ENCODE peak calls at places on chromosomes 7 and 10, in nine cellular contexts. One of them, this sample, is unnamed.

GRCh38 chr10:13102002-13102794 is 2.2 kb downstream of the OPTN start:
- DNase-seq in hepatocyte: peak
- DNase-seq in H7: no peak
- DNase-seq in spleen: no peak
- DNase-seq in lung: no peak
- DNase-seq in fibroblast of the aortic adventitia: peak
- DNase-seq in AG04450: no peak
- DNase-seq in retinal pigment epithelial cell: no peak
- DNase-seq in GM23338: no peak
- DNase-seq in this sample: no peak

GRCh38 chr10:69911571-69912528 is 110.1 kb downstream of the COL13A1 start:
- DNase-seq in spleen: no peak
- DNase-seq in fibroblast of the aortic adventitia: peak
- DNase-seq in hepatocyte: no peak
- DNase-seq in H7: no peak
- DNase-seq in lung: no peak
- DNase-seq in retinal pigment epithelial cell: no peak
- DNase-seq in AG04450: no peak
- DNase-seq in GM23338: peak
- DNase-seq in this sample: no peak

GRCh38 chr10:6473430-6473829 is 106.6 kb downstream of the PRKCQ start:
- DNase-seq in GM23338: no peak
- DNase-seq in retinal pigment epithelial cell: no peak
- DNase-seq in H7: no peak
- DNase-seq in spleen: no peak
- DNase-seq in hepatocyte: no peak
- DNase-seq in lung: no peak
- DNase-seq in fibroblast of the aortic adventitia: no peak
- DNase-seq in AG04450: no peak
- DNase-seq in this sample: peak

GRCh38 chr7:18565337-18565736 is 69.8 kb downstream of the HDAC9 start:
- DNase-seq in spleen: no peak
- DNase-seq in fibroblast of the aortic adventitia: no peak
- DNase-seq in hepatocyte: no peak
- DNase-seq in retinal pigment epithelial cell: no peak
- DNase-seq in H7: no peak
- DNase-seq in AG04450: no peak
- DNase-seq in lung: no peak
- DNase-seq in GM23338: no peak
- DNase-seq in this sample: no peak

GRCh38 chr7:159136442-159136841 is 8.2 kb downstream of the VIPR2 start:
- DNase-seq in H7: no peak
- DNase-seq in spleen: peak
- DNase-seq in AG04450: no peak
- DNase-seq in retinal pigment epithelial cell: no peak
- DNase-seq in hepatocyte: no peak
- DNase-seq in fibroblast of the aortic adventitia: no peak
- DNase-seq in lung: no peak
- DNase-seq in GM23338: no peak
- DNase-seq in this sample: no peak

GRCh38 chr10:29026065-29026797 is 262.6 kb upstream of the LYZL1 start:
- DNase-seq in spleen: no peak
- DNase-seq in retinal pigment epithelial cell: no peak
- DNase-seq in GM23338: peak
- DNase-seq in fibroblast of the aortic adventitia: no peak
- DNase-seq in lung: no peak
- DNase-seq in AG04450: no peak
- DNase-seq in H7: peak
- DNase-seq in hepatocyte: no peak
- DNase-seq in this sample: no peak

GRCh38 chr7:55185941-55186609 is 167.3 kb downstream of the EGFR start:
- DNase-seq in GM23338: no peak
- DNase-seq in fibroblast of the aortic adventitia: peak
- DNase-seq in lung: no peak
- DNase-seq in hepatocyte: peak
- DNase-seq in retinal pigment epithelial cell: peak
- DNase-seq in AG04450: peak
- DNase-seq in spleen: no peak
- DNase-seq in H7: no peak
- DNase-seq in this sample: no peak

GRCh38 chr7:150974468-150975391 is 3.4 kb downstream of the KCNH2 start:
- DNase-seq in lung: peak
- DNase-seq in retinal pigment epithelial cell: no peak
- DNase-seq in hepatocyte: peak
- DNase-seq in fibroblast of the aortic adventitia: no peak
- DNase-seq in AG04450: no peak
- DNase-seq in spleen: peak
- DNase-seq in GM23338: peak
- DNase-seq in H7: peak
- DNase-seq in this sample: peak

GRCh38 chr10:86801995-86802394 is 45.6 kb downstream of the BMPR1A start:
- DNase-seq in AG04450: no peak
- DNase-seq in retinal pigment epithelial cell: no peak
- DNase-seq in GM23338: peak
- DNase-seq in fibroblast of the aortic adventitia: no peak
- DNase-seq in hepatocyte: no peak
- DNase-seq in lung: no peak
- DNase-seq in H7: no peak
- DNase-seq in spleen: no peak
- DNase-seq in this sample: no peak

GRCh38 chr7:118185163-118185860 is 1.3 kb downstream of the LSM8 start:
- DNase-seq in spleen: no peak
- DNase-seq in hepatocyte: no peak
- DNase-seq in lung: no peak
- DNase-seq in retinal pigment epithelial cell: no peak
- DNase-seq in H7: no peak
- DNase-seq in fibroblast of the aortic adventitia: peak
- DNase-seq in GM23338: no peak
- DNase-seq in AG04450: peak
- DNase-seq in this sample: no peak

GRCh38 chr7:129499915-129500463 is 2.3 kb upstream of the SMKR1 start:
- DNase-seq in spleen: no peak
- DNase-seq in retinal pigment epithelial cell: no peak
- DNase-seq in hepatocyte: no peak
- DNase-seq in lung: no peak
- DNase-seq in fibroblast of the aortic adventitia: no peak
- DNase-seq in H7: no peak
- DNase-seq in GM23338: no peak
- DNase-seq in AG04450: no peak
- DNase-seq in this sample: no peak

GRCh38 chr10:21364196-21365114 is 161.0 kb downstream of the SKIDA1 start:
- DNase-seq in hepatocyte: peak
- DNase-seq in lung: peak
- DNase-seq in spleen: no peak
- DNase-seq in GM23338: peak
- DNase-seq in retinal pigment epithelial cell: peak
- DNase-seq in fibroblast of the aortic adventitia: peak
- DNase-seq in H7: peak
- DNase-seq in AG04450: peak
- DNase-seq in this sample: no peak

GRCh38 chr10:21368728-21369425 is 156.6 kb downstream of the SKIDA1 start:
- DNase-seq in retinal pigment epithelial cell: no peak
- DNase-seq in H7: no peak
- DNase-seq in fibroblast of the aortic adventitia: no peak
- DNase-seq in AG04450: no peak
- DNase-seq in lung: no peak
- DNase-seq in GM23338: no peak
- DNase-seq in spleen: no peak
- DNase-seq in hepatocyte: no peak
- DNase-seq in this sample: no peak

GRCh38 chr10:21369697-21370096 is 155.8 kb downstream of the SKIDA1 start:
- DNase-seq in H7: no peak
- DNase-seq in retinal pigment epithelial cell: no peak
- DNase-seq in spleen: no peak
- DNase-seq in GM23338: no peak
- DNase-seq in hepatocyte: no peak
- DNase-seq in lung: no peak
- DNase-seq in AG04450: no peak
- DNase-seq in fibroblast of the aortic adventitia: peak
- DNase-seq in this sample: no peak

GRCh38 chr10:21363753-21364104 is 161.8 kb downstream of the SKIDA1 start:
- DNase-seq in retinal pigment epithelial cell: no peak
- DNase-seq in AG04450: no peak
- DNase-seq in fibroblast of the aortic adventitia: no peak
- DNase-seq in GM23338: no peak
- DNase-seq in H7: no peak
- DNase-seq in lung: no peak
- DNase-seq in spleen: no peak
- DNase-seq in hepatocyte: no peak
- DNase-seq in this sample: no peak

DNA sequence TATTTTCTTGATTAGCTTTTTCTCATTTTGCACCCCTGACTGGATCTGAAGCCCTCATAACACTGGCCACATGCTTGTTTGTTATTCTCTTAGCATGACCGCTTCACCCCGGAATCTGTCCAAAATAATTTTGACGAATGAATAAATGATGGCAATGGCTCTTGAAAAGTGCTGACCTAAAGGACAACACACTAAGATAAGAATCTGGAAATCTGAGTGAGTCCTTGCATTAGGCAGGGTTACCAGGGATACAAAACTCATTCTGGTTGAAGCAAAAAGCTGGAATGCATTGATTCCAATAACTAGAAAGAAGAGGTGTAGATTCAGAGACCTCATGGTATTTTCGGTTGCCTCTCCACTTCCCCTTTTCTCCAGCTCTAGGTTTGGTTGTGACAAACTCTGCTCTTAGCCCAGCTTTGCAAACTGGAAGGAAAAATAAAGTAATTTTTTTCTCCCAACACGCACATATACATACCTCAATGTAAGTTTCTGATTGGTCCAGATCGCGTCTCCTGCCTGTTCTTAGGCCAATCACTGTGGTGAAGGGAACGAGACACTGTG is 157.4 kb downstream of the SKIDA1 start:
- DNase-seq in fibroblast of the aortic adventitia: peak
- DNase-seq in H7: no peak
- DNase-seq in lung: no peak
- DNase-seq in hepatocyte: no peak
- DNase-seq in AG04450: no peak
- DNase-seq in GM23338: no peak
- DNase-seq in retinal pigment epithelial cell: peak
- DNase-seq in spleen: no peak
- DNase-seq in this sample: no peak
- H3K4me3 ChIP-seq in fibroblast of the aortic adventitia: no peak
- H3K4me3 ChIP-seq in H7: no peak
- H3K4me3 ChIP-seq in lung: no peak
- H3K4me3 ChIP-seq in hepatocyte: no peak
- H3K4me3 ChIP-seq in AG04450: no peak
- H3K4me3 ChIP-seq in GM23338: no peak
- H3K4me3 ChIP-seq in retinal pigment epithelial cell: no peak
- H3K4me3 ChIP-seq in spleen: no peak
- H3K4me3 ChIP-seq in this sample: no peak

GRCh38 chr10:113058175-113058961 is 108.3 kb downstream of the TCF7L2 start:
- DNase-seq in AG04450: peak
- DNase-seq in hepatocyte: peak
- DNase-seq in retinal pigment epithelial cell: peak
- DNase-seq in fibroblast of the aortic adventitia: peak
- DNase-seq in GM23338: peak
- DNase-seq in H7: no peak
- DNase-seq in lung: no peak
- DNase-seq in spleen: no peak
- DNase-seq in this sample: no peak
- H3K4me3 ChIP-seq in AG04450: peak
- H3K4me3 ChIP-seq in hepatocyte: no peak
- H3K4me3 ChIP-seq in retinal pigment epithelial cell: peak
- H3K4me3 ChIP-seq in fibroblast of the aortic adventitia: no peak
- H3K4me3 ChIP-seq in GM23338: peak
- H3K4me3 ChIP-seq in H7: no peak
- H3K4me3 ChIP-seq in lung: no peak
- H3K4me3 ChIP-seq in spleen: no peak
- H3K4me3 ChIP-seq in this sample: no peak

GRCh38 chr7:381211-382117 is 91.5 kb downstream of the FOXL3 start:
- DNase-seq in GM23338: no peak
- DNase-seq in spleen: peak
- DNase-seq in H7: no peak
- DNase-seq in fibroblast of the aortic adventitia: no peak
- DNase-seq in hepatocyte: no peak
- DNase-seq in retinal pigment epithelial cell: no peak
- DNase-seq in lung: no peak
- DNase-seq in AG04450: no peak
- DNase-seq in this sample: peak

GRCh38 chr7:379456-380225 is 89.7 kb downstream of the FOXL3 start:
- DNase-seq in H7: peak
- DNase-seq in retinal pigment epithelial cell: no peak
- DNase-seq in hepatocyte: no peak
- DNase-seq in GM23338: peak
- DNase-seq in spleen: peak
- DNase-seq in lung: no peak
- DNase-seq in AG04450: no peak
- DNase-seq in fibroblast of the aortic adventitia: no peak
- DNase-seq in this sample: no peak

GRCh38 chr7:378551-379455 is 88.8 kb downstream of the FOXL3 start:
- DNase-seq in spleen: peak
- DNase-seq in GM23338: no peak
- DNase-seq in H7: peak
- DNase-seq in fibroblast of the aortic adventitia: no peak
- DNase-seq in hepatocyte: no peak
- DNase-seq in lung: no peak
- DNase-seq in AG04450: no peak
- DNase-seq in retinal pigment epithelial cell: no peak
- DNase-seq in this sample: no peak

GRCh38 chr7:380724-381210 is 90.8 kb downstream of the FOXL3 start:
- DNase-seq in lung: no peak
- DNase-seq in spleen: peak
- DNase-seq in H7: peak
- DNase-seq in AG04450: no peak
- DNase-seq in fibroblast of the aortic adventitia: no peak
- DNase-seq in hepatocyte: no peak
- DNase-seq in retinal pigment epithelial cell: no peak
- DNase-seq in GM23338: no peak
- DNase-seq in this sample: no peak

GRCh38 chr7:380226-380550 is 90.2 kb downstream of the FOXL3 start:
- DNase-seq in hepatocyte: no peak
- DNase-seq in H7: peak
- DNase-seq in lung: no peak
- DNase-seq in AG04450: no peak
- DNase-seq in GM23338: peak
- DNase-seq in spleen: no peak
- DNase-seq in retinal pigment epithelial cell: no peak
- DNase-seq in fibroblast of the aortic adventitia: no peak
- DNase-seq in this sample: no peak
- H3K4me3 ChIP-seq in hepatocyte: no peak
- H3K4me3 ChIP-seq in H7: peak
- H3K4me3 ChIP-seq in lung: no peak
- H3K4me3 ChIP-seq in AG04450: no peak
- H3K4me3 ChIP-seq in GM23338: peak
- H3K4me3 ChIP-seq in spleen: peak
- H3K4me3 ChIP-seq in retinal pigment epithelial cell: no peak
- H3K4me3 ChIP-seq in fibroblast of the aortic adventitia: no peak
- H3K4me3 ChIP-seq in this sample: no peak

DNA sequence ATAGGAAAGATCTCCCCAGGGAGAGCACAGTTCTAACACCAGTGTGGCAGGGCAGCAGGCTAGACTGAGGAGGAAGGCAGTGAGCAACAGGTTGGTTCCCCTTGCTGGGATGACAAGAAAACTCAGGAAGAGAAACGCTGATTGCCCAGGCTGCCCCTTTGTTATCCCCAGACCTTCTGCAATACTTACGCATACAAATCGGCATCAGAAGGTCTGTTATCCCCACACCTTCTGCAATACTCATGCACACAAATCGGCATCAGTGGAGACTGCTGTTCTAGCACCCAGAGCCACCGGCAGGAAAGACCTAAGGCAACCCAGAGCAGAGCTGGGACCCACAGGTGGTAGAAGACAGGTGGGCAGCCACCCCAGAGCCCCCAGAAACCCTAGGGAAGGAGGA is 99.0 kb downstream of the CPXM2 start:
- DNase-seq in hepatocyte: no peak
- DNase-seq in GM23338: no peak
- DNase-seq in H7: peak
- DNase-seq in AG04450: no peak
- DNase-seq in lung: no peak
- DNase-seq in retinal pigment epithelial cell: no peak
- DNase-seq in fibroblast of the aortic adventitia: no peak
- DNase-seq in spleen: no peak
- DNase-seq in this sample: no peak
- H3K4me3 ChIP-seq in hepatocyte: no peak
- H3K4me3 ChIP-seq in GM23338: no peak
- H3K4me3 ChIP-seq in H7: no peak
- H3K4me3 ChIP-seq in AG04450: no peak
- H3K4me3 ChIP-seq in lung: no peak
- H3K4me3 ChIP-seq in retinal pigment epithelial cell: no peak
- H3K4me3 ChIP-seq in fibroblast of the aortic adventitia: no peak
- H3K4me3 ChIP-seq in spleen: no peak
- H3K4me3 ChIP-seq in this sample: no peak